ENCODE peak calls at places on chromosomes 12 and 14, in ten cellular contexts. L is amniotic stem cell, M is T follicular helper cell, Y is non-pigmented ciliary epithelial cell, H is HS-27A, V is frontal cortex, J is mucosa of descending colon, C is NCI-H1930, E is progenitor cell of endocrine pancreas, X is psoas muscle. B is an unnamed sample.

GRCh38 chr12:74317078-74317581 is 220.5 kb upstream of the ATXN7L3B start:
- DNase-seq in L (no peak), M (no peak), Y (peak; percentile 47), H (no peak), V (no peak), J (no peak), C (no peak), E (no peak), X (peak; percentile 36), B (no peak)

GRCh38 chr12:52633383-52633782 is 15.0 kb upstream of the KRT73 start:
- DNase-seq in L (no peak), M (no peak), Y (no peak), H (no peak), V (no peak), J (no peak), C (no peak), E (no peak), X (no peak), B (no peak)

GRCh38 chr12:49888461-49889151 is 15.1 kb downstream of the FAIM2 start:
- DNase-seq in L (no peak), M (no peak), Y (no peak), H (no peak), V (no peak), J (no peak), C (no peak), E (no peak), X (peak; percentile 32), B (no peak)

GRCh38 chr14:39454906-39455539 is 22.8 kb upstream of the FBXO33 start:
- DNase-seq in L (no peak), M (no peak), Y (no peak), H (no peak), V (no peak), J (no peak), C (no peak), E (no peak), X (no peak), B (no peak)

GRCh38 chr14:105120056-105120455 is 48.5 kb downstream of the JAG2 start:
- DNase-seq in L (no peak), M (no peak), Y (no peak), H (no peak), V (no peak), J (no peak), C (no peak), E (no peak), X (no peak), B (no peak)

GRCh38 chr12:75589801-75590200 is 78.4 kb upstream of the KRR1 start:
- DNase-seq in L (no peak), M (no peak), Y (no peak), H (no peak), V (no peak), J (no peak), C (no peak), E (no peak), X (no peak), B (no peak)

GRCh38 chr12:109737631-109738030 is 24.0 kb downstream of the FAM222A start:
- DNase-seq in L (no peak), M (no peak), Y (no peak), H (no peak), V (no peak), J (no peak), C (no peak), E (peak; percentile 10), X (peak; percentile 12), B (no peak)

GRCh38 chr12:46404225-46404631 is 31.7 kb upstream of the SLC38A2 start:
- DNase-seq in L (no peak), M (no peak), Y (no peak), H (peak; percentile 40), V (no peak), J (no peak), C (no peak), E (no peak), X (no peak), B (peak; percentile 97)

GRCh38 chr14:34013714-34014055 is 62.8 kb upstream of the EGLN3 start:
- DNase-seq in L (no peak), M (no peak), Y (no peak), H (no peak), V (no peak), J (no peak), C (no peak), E (no peak), X (no peak), B (no peak)

GRCh38 chr12:114961491-114961890 is 277.5 kb upstream of the TBX3 start:
- DNase-seq in L (no peak), M (no peak), Y (no peak), H (no peak), V (no peak), J (no peak), C (no peak), E (no peak), X (no peak), B (no peak)

GRCh38 chr14:63928744-63929174 is 76.0 kb downstream of the SYNE2 start:
- DNase-seq in L (no peak), M (no peak), Y (no peak), H (no peak), V (no peak), J (no peak), C (no peak), E (no peak), X (no peak), B (peak; percentile 33)

GRCh38 chr12:109715310-109716091 is 1.9 kb downstream of the FAM222A start:
- DNase-seq in L (no peak), M (no peak), Y (no peak), H (no peak), V (peak; percentile 61), J (peak; percentile 60), C (no peak), E (no peak), X (no peak), B (no peak)

GRCh38 chr12:104709692-104710435 is 248.2 kb downstream of the SLC41A2 start:
- DNase-seq in L (no peak), M (no peak), Y (no peak), H (no peak), V (no peak), J (no peak), C (no peak), E (no peak), X (no peak), B (peak; percentile 20)

GRCh38 chr12:53660064-53660463 is 15.8 kb downstream of the ATP5MC2 start:
- DNase-seq in L (no peak), M (no peak), Y (no peak), H (no peak), V (no peak), J (peak; percentile 37), C (no peak), E (no peak), X (no peak), B (peak; percentile 34)

GRCh38 chr12:92759634-92760268 is 57.0 kb downstream of the PLEKHG7 start:
- DNase-seq in L (peak; percentile 74), M (no peak), Y (peak; percentile 96), H (peak; percentile 85), V (no peak), J (no peak), C (no peak), E (no peak), X (no peak), B (peak; percentile 88)

B was measured in AG10803.